ENCODE peak calls at places on chromosomes 13 and 19, in five cellular contexts. C is mammary epithelial cell, I is neural progenitor cell, S is kidney, R is H9. W is an unnamed sample. For H3K4me1, the result is how much of the 10 kb centered on the place peaks cover.

GRCh38 chr13:44516771-44517170 is 59.4 kb downstream of the TSC22D1 start:
- DNase-seq in C (no peak), I (peak), S (no peak), R (peak), W (peak)

GRCh38 chr13:73603646-73604045 is 530.6 kb downstream of the KLF12 start:
- DNase-seq in C (peak), I (no peak), S (no peak), R (no peak), W (no peak)

GRCh38 chr13:38535271-38535670 is 151.6 kb upstream of the FREM2 start:
- DNase-seq in C (no peak), I (no peak), S (no peak), R (no peak), W (no peak)

GRCh38 chr19:51794865-51795490 is at the start of gene FPR3:
- DNase-seq in C (no peak), I (no peak), S (no peak), R (no peak), W (no peak)

GRCh38 chr19:4108767-4109625 is 14.9 kb downstream of the MAP2K2 start:
- DNase-seq in C (no peak), I (no peak), S (no peak), R (no peak), W (no peak)

GRCh38 chr19:41936961-41937360 is 8.7 kb upstream of the ERFL start:
- DNase-seq in C (no peak), I (no peak), S (no peak), R (no peak), W (peak)

GRCh38 chr13:111568290-111568689 is 247.8 kb downstream of the TEX29 start:
- DNase-seq in C (no peak), I (no peak), S (no peak), R (no peak), W (no peak)

GRCh38 chr19:42380155-42380554 is 9.9 kb downstream of the CNFN start:
- DNase-seq in C (no peak), I (no peak), S (no peak), R (no peak), W (no peak)

GRCh38 chr13:64248371-64249065 is 2832.9 kb upstream of the PCDH20 start:
- DNase-seq in C (no peak), I (no peak), S (no peak), R (no peak), W (no peak)

GRCh38 chr13:105778196-105778595 is 757.3 kb downstream of the EFNB2 start:
- DNase-seq in C (peak), I (no peak), S (no peak), R (no peak), W (no peak)

GRCh38 chr19:42279148-42279901 is 10.3 kb downstream of the CIC start:
- DNase-seq in C (no peak), I (no peak), S (no peak), R (peak), W (no peak)

GRCh38 chr13:106548064-106548696 is 12.7 kb upstream of the EFNB2 start:
- DNase-seq in C (no peak), I (no peak), S (no peak), R (no peak), W (no peak)

GRCh38 chr19:33558846-33559245 is 37.3 kb upstream of the PEPD start:
- DNase-seq in C (peak), I (no peak), S (no peak), R (no peak), W (no peak)

GRCh38 chr19:12195501-12195860 is 32.6 kb downstream of the ZNF136 start:
- DNase-seq in C (no peak), I (no peak), S (no peak), R (no peak), W (no peak)

GRCh38 chr19:10796653-10797052 is 39.4 kb downstream of the TMED1 start:
- DNase-seq in C (no peak), I (no peak), S (no peak), R (no peak), W (no peak)

GRCh38 chr19:49113762-49114629 is at the start of gene LIN7B:
- DNase-seq in C (peak), I (peak), S (peak), R (peak), W (peak)

GRCh38 chr19:46616631-46617322 is 8.1 kb downstream of the PTGIR start:
- DNase-seq in C (peak), I (peak), S (peak), R (peak), W (peak)

GRCh38 chr19:46461537-46461936 is 9.8 kb downstream of the PNMA8A start:
- DNase-seq in C (peak), I (no peak), S (no peak), R (no peak), W (no peak)

GRCh38 chr19:41872775-41873647 is 4.1 kb upstream of the CD79A start:
- DNase-seq in C (peak), I (peak), S (peak), R (peak), W (peak)

GRCh38 chr19:3796358-3796757 is 10.2 kb upstream of the MATK start:
- DNase-seq in C (no peak), I (no peak), S (no peak), R (no peak), W (no peak)

GRCh38 chr19:46967578-46968018 is 52.0 kb upstream of the NPAS1 start:
- DNase-seq in C (no peak), I (no peak), S (peak), R (no peak), W (no peak)

GRCh38 chr19:5804516-5805464 is at the start of gene NRTN:
- DNase-seq in C (no peak), I (peak), S (peak), R (peak), W (peak)

GRCh38 chr13:49733181-49733951 is 42.1 kb upstream of the EBPL start:
- DNase-seq in C (peak), I (no peak), S (no peak), R (no peak), W (no peak)

GRCh38 chr13:95714142-95714832 is 37.3 kb downstream of the DNAJC3 start:
- DNase-seq in C (peak), I (no peak), S (no peak), R (no peak), W (no peak)

GRCh38 chr13:39684531-39685137 is 29.2 kb downstream of the COG6 start:
- DNase-seq in C (peak), I (peak), S (no peak), R (no peak), W (no peak)

GRCh38 chr13:85879014-85879413 is 79.8 kb upstream of the SLITRK6 start:
- DNase-seq in C (no peak), I (no peak), S (no peak), R (no peak), W (no peak)

GRCh38 chr19:42301646-42302204 is at the start of gene PRR19:
- DNase-seq in C (no peak), I (peak), S (no peak), R (no peak), W (no peak)

GRCh38 chr19:6997679-6998445 is 23.4 kb downstream of the MBD3L2B start:
- DNase-seq in C (peak), I (no peak), S (no peak), R (no peak), W (no peak)

GRCh38 chr19:31386806-31387205 is 37.6 kb upstream of the TSHZ3 start:
- DNase-seq in C (no peak), I (no peak), S (no peak), R (no peak), W (no peak)

GRCh38 chr19:5588906-5589676 is 21.3 kb upstream of the TINCR start:
- DNase-seq in C (no peak), I (no peak), S (peak), R (no peak), W (peak)

DNA sequence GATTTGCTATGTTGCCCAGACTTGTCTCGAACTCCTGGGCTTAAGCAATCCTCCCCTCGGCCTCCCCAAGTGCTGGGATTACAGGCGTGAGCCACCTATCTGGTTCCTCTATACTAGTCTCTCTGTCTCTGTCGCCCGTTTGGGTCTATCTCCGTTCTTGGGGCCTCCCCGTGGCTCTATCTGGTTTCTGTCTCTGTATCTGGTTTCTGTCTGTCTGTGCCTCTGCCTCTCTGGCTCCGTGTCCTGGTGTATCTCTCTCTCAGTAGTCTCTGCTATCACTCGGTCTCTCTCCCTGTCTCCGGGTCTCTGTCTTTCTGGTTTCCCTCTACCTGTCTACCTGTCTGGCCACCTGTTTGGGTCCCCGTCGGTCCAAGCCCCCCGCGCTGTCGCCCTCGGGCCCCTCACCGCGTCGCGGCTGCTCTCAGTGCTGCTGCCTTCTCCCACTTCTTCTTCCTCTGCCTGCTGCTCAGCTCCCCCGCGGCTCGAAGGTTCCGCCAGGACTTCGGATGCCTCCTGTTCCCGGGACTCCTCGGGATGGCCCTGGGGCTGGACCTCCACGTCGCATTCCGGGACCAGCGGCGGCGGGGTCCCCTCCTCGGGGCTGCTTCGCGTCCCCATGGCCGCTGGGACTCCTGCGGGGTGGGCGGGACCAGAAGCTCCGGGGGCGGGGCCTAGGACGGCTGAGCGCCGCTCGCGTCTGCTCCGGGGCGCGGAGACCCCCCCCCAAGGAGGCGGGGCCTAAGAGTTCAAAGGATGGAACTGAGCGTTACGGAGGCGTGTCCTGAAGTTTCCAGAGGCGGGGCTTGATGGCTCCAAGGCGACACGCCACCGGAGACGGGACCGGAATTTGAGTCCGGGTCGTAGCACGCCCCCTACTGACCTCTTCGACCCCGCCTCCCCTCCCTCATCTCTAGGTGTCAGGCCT is 783 bp downstream of the PHLDB3 start:
- DNase-seq in C (peak), I (peak), S (peak), R (peak), W (peak)
- TF ChIP-seq CTCF in C (no peak), I (peak), S (no peak), R (peak), W (peak)

GRCh38 chr13:114124486-114124885 is 7.9 kb downstream of the RASA3 start:
- DNase-seq in C (no peak), I (no peak), S (peak), R (no peak), W (no peak)

GRCh38 chr13:114123448-114123847 is 9.0 kb downstream of the RASA3 start:
- DNase-seq in C (no peak), I (no peak), S (peak), R (no peak), W (no peak)

GRCh38 chr13:114122591-114123211 is 9.7 kb downstream of the RASA3 start:
- DNase-seq in C (no peak), I (no peak), S (peak), R (no peak), W (no peak)

GRCh38 chr13:114124921-114125320 is 7.5 kb downstream of the RASA3 start:
- DNase-seq in C (peak), I (no peak), S (no peak), R (no peak), W (no peak)

GRCh38 chr13:114123876-114124275 is 8.5 kb downstream of the RASA3 start:
- DNase-seq in C (no peak), I (no peak), S (no peak), R (no peak), W (no peak)
- H3K4me1 ChIP-seq in C (under half), I (under half), S (under half), R (under half), W (under half)

GRCh38 chr13:33606692-33607091 is 211.3 kb upstream of the RFC3 start:
- DNase-seq in C (no peak), I (peak), S (no peak), R (peak), W (peak)

GRCh38 chr13:33612641-33613638 is 205.0 kb upstream of the RFC3 start:
- DNase-seq in C (no peak), I (no peak), S (no peak), R (no peak), W (no peak)

GRCh38 chr13:33615436-33615835 is 202.5 kb upstream of the RFC3 start:
- DNase-seq in C (no peak), I (no peak), S (no peak), R (no peak), W (no peak)

GRCh38 chr13:33610471-33611015 is 207.4 kb upstream of the RFC3 start:
- DNase-seq in C (no peak), I (peak), S (peak), R (peak), W (peak)

DNA sequence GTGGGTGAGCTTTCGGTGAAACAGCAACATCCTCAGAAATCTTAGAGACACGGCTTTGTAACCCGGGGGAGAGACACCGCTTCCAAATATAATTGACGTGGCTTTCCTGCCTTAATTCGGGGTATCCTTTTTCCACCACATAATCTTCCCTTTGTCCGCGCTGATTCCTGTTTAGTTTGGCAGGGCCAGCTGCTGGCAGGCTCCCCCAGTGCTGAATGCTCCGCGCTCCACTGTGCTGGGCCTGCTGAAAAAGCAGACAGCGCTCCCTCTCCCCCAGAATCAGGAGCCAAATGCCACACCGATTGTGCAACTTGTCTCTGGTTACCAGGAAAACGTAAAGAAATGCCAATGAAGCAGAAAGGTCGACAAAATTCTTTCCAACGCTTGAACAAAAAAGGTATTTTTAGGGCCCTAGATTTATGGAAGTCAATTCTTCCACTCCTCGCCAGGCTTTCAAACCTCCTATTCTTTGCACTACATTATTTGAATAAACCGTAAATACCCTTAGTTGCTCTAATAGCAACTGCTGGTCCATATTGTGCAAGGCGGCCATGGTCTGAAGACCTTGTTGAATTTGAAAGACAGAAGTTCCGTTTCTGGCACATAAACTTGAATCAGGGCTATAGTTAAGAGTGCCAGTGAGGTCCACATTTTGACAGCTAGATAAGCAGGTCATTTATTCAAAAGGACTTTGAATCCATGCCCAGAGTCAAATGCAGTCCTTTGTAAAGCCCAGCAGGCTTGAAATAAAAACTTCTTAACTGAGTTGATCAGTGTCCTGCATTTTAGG is 206.7 kb upstream of the RFC3 start:
- DNase-seq in C (no peak), I (peak), S (peak), R (no peak), W (no peak)
- H3K9ac ChIP-seq in C (no peak), I (no peak), S (peak), R (no peak), W (no peak)

DNA sequence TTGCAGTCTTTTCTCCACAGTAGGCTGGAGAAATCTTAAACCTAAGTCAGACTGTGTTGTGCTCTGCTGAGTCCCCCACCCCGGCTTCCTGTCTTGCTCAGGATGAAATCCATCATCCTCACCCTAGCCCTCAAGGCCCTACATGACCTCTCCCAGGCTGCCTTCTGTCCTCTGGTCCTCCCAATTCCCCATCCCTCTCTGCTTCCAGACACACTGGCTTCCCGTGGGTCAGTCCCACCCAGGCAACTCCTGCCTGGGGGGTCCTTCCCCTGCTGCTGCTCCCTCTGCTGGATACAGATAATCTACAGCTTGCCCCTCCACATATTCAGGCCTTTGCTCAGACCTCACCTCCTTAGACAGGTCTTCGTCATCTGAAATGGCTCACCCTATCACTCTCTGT is 18.4 kb upstream of the CBY2 start:
- DNase-seq in C (no peak), I (peak), S (no peak), R (peak), W (peak)
- TF ChIP-seq CTCF in C (no peak), I (peak), S (no peak), R (peak), W (peak)

DNA sequence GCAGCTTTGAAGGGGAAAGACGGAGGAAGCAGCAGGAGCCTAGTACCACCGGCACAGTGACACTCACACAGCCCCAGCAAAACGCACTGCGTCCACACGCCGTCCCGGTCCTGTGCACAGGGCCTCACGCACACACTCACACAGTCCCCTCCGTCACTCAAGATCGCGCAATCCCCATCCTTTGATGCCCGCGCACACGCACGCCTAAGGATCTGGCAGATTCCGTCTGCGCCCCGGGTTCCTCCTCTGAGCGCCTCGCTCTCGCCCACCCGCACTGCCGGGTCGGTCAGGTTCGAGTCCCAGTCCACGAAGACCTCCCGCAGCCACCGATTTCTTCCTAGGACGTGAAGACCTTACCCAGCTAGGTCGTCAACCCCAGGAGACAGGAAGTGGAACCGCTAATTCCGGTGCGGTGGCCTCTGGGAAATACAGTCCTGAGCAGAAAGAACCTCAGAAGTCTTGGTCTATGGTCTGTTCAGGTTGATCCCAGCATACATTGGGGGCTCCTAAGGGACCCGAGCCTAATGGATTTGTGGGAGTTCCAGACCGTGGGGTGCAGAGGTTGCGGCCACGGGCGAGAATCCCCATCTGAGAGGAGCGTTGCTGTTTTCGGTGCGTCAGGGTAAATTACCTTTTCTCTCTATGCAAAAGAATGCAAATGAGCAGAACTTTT is at the start of gene ZNF780B:
- DNase-seq in C (peak), I (peak), S (peak), R (peak), W (peak)
- H3K4me1 ChIP-seq in C (under half), I (under half), S (under half), R (under half), W (under half)

GRCh38 chr13:33283195-33283910 is 2.2 kb downstream of the STARD13 start:
- DNase-seq in C (no peak), I (no peak), S (no peak), R (no peak), W (no peak)
- H3K9ac ChIP-seq in C (peak), I (no peak), S (no peak), R (no peak), W (no peak)

GRCh38 chr19:17504030-17504429 is 7.4 kb upstream of the PGLS start:
- DNase-seq in C (no peak), I (no peak), S (no peak), R (no peak), W (no peak)
- TF ChIP-seq CTCF in C (no peak), I (no peak), S (no peak), R (no peak), W (no peak)

GRCh38 chr13:75934889-75935288 is 298.8 kb downstream of the LMO7 start:
- DNase-seq in C (peak), I (no peak), S (no peak), R (no peak), W (no peak)
- H3K4me1 ChIP-seq in C (under half), I (under half), S (under half), R (under half), W (under half)

DNA sequence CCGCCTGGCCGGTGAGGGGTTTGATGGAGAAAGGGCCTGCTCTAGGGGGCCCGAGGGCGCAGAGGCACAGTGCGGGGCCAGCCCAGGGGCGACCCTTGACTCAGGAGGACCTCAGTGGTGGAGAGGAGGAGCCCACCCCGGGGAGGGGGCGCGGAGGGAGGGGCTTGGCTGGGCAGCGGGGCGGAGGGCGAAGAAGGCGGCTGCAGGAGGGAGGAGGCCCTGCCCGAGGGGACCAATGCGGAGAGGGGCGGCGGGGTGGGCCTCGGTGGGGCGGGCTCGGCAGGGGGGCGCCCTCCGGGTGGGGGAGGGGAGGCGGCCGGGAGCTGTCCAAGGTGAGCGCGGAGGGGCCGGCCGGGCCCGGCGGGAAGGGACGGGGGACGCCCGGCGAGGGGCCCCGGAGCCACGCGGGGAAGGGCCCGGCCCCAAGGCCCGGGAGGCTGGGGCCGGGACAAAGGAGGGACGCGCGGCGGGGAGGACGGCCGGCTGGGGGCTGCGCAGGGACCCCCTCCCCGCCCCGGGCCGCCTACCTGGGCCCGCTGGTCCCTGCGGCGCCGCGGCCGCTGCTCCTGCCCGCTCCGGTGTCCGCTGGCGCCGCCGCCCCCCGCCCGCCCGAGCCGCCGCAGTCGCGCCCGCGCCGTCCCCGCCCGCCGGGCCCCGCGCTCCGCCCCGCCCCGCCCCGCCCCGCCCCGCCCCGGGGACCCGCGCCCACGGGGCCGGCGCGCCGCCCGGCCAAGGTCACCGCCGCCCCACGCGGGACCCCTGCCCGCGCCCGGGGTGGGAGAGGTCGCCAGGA is at the start of gene DIRAS1:
- DNase-seq in C (no peak), I (peak), S (peak), R (peak), W (peak)
- H3K9ac ChIP-seq in C (no peak), I (no peak), S (no peak), R (no peak), W (peak)

W was measured in endodermal cell.